ENCODE peak calls at places on chromosomes 1 and 21, in five cellular contexts. G, S, I, X and M are unnamed samples.

GRCh38 chr1:4144349-4144971 is 244.4 kb upstream of the C1orf174 start:
- DNase-seq in S (no peak), X (no peak), G (no peak), I (no peak), M (no peak)

GRCh38 chr1:2382621-2383361 is 8.6 kb downstream of the MORN1 start:
- DNase-seq in X (peak; percentile 60), S (no peak), G (peak; percentile 89), I (peak; percentile 26), M (no peak)

GRCh38 chr1:7705048-7705907 is 65.8 kb upstream of the VAMP3 start:
- DNase-seq in I (no peak), X (no peak), S (no peak), G (peak; percentile 93), M (peak; percentile 13)

GRCh38 chr1:182877842-182878241 is 38.7 kb downstream of the DHX9 start:
- DNase-seq in X (no peak), G (peak; percentile 5), I (no peak), S (no peak), M (no peak)

GRCh38 chr1:17531682-17532487 is 7.6 kb upstream of the ARHGEF10L start:
- DNase-seq in S (no peak), X (no peak), G (peak; percentile 66), I (peak; percentile 69), M (peak; percentile 80)

GRCh38 chr1:117046781-117047180 is 13.3 kb upstream of the TTF2 start:
- DNase-seq in X (no peak), I (no peak), G (no peak), S (no peak), M (no peak)

GRCh38 chr21:36966846-36967657 is 583 bp upstream of the HLCS start:
- DNase-seq in S (no peak), X (no peak), G (no peak), I (no peak), M (no peak)

GRCh38 chr1:19619697-19620384 is 24.3 kb upstream of the NBL1 start:
- DNase-seq in G (no peak), I (no peak), X (no peak), S (no peak), M (no peak)

GRCh38 chr1:242196914-242197313 is 198.0 kb upstream of the MAP1LC3C start:
- DNase-seq in S (no peak), X (no peak), G (peak; percentile 17), I (no peak), M (no peak)

GRCh38 chr1:77846966-77847365 is 41.5 kb upstream of the NEXN start:
- DNase-seq in X (no peak), G (no peak), S (no peak), I (no peak), M (no peak)

GRCh38 chr1:219657186-219657585 is 44.3 kb upstream of the ZC3H11B start:
- DNase-seq in I (no peak), S (no peak), G (no peak), X (no peak), M (no peak)

GRCh38 chr1:52057245-52057644 is 1.1 kb downstream of the BTF3L4 start:
- DNase-seq in I (no peak), X (no peak), S (no peak), G (no peak), M (no peak)

GRCh38 chr1:10415211-10415930 is 14.9 kb upstream of the CENPS start:
- DNase-seq in X (peak; percentile 72), S (no peak), I (no peak), G (no peak), M (no peak)

GRCh38 chr1:248841702-248842395 is 3.8 kb downstream of the ZNF672 start:
- DNase-seq in S (no peak), G (no peak), I (no peak), X (no peak), M (no peak)

GRCh38 chr1:42176902-42177519 is 12.5 kb upstream of the GUCA2A start:
- DNase-seq in S (no peak), I (no peak), X (peak; percentile 66), G (no peak), M (peak; percentile 55)

GRCh38 chr1:6960291-6960758 is 175.1 kb downstream of the CAMTA1 start:
- DNase-seq in G (no peak), I (no peak), X (no peak), S (no peak), M (peak; percentile 41)

GRCh38 chr1:176119549-176119948 is 87.5 kb downstream of the COP1 start:
- DNase-seq in X (no peak), S (no peak), G (no peak), I (peak; percentile 6), M (no peak)

GRCh38 chr1:24077278-24077978 is 34.5 kb downstream of the MYOM3 start:
- DNase-seq in S (no peak), X (no peak), I (no peak), G (no peak), M (no peak)

GRCh38 chr1:13749543-13750307 is 49.7 kb downstream of the PRDM2 start:
- DNase-seq in X (no peak), G (peak; percentile 95), S (peak; percentile 92), I (no peak), M (no peak)

GRCh38 chr1:244012232-244012631 is 38.9 kb upstream of the ZBTB18 start:
- DNase-seq in S (no peak), I (no peak), G (no peak), X (no peak), M (peak; percentile 8)

GRCh38 chr1:244150071-244150470 is 99.0 kb downstream of the ZBTB18 start:
- DNase-seq in S (no peak), X (no peak), I (no peak), G (no peak), M (no peak)

GRCh38 chr1:223713546-223714420 is 1.4 kb downstream of the CAPN2 start:
- DNase-seq in I (peak; percentile 66), S (no peak), G (no peak), X (peak; percentile 57), M (no peak)

GRCh38 chr1:181506563-181507353 is 23.4 kb downstream of the CACNA1E start:
- DNase-seq in S (no peak), G (no peak), X (no peak), I (no peak), M (no peak)

GRCh38 chr1:117612517-117613248 is 6.8 kb downstream of the TENT5C start:
- DNase-seq in G (no peak), I (peak; percentile 36), X (peak; percentile 70), S (no peak), M (no peak)

GRCh38 chr1:163664706-163665321 is 343.1 kb downstream of the NUF2 start:
- DNase-seq in G (peak; percentile 6), S (no peak), X (no peak), I (no peak), M (no peak)

GRCh38 chr1:34268311-34269042 is 91.8 kb downstream of the C1orf94 start:
- DNase-seq in G (no peak), I (no peak), X (no peak), S (peak; percentile 62), M (no peak)

GRCh38 chr21:44647222-44647552 is 973 bp downstream of the KRTAP10-11 start:
- DNase-seq in S (peak; percentile 68), G (peak; percentile 64), I (no peak), X (no peak), M (no peak)

GRCh38 chr1:3702990-3703728 is 49.1 kb upstream of the CCDC27 start:
- DNase-seq in S (no peak), X (no peak), G (peak; percentile 65), I (no peak), M (peak; percentile 46)

GRCh38 chr1:43358121-43358745 is 548 bp upstream of the CDC20 start:
- DNase-seq in I (peak; percentile 49), G (peak; percentile 97), S (no peak), X (peak; percentile 64), M (no peak)
- TF ChIP-seq POLR2A in I (peak; percentile 85), G (peak; percentile 56), S (peak; percentile 21), X (peak; percentile 82), M (no peak)

GRCh38 chr1:56580771-56581170 is 1.4 kb upstream of the PLPP3 start:
- DNase-seq in S (no peak), X (no peak), I (no peak), G (no peak), M (no peak)

GRCh38 chr1:56576880-56577858 is 2.2 kb downstream of the PLPP3 start:
- DNase-seq in I (peak; percentile 21), G (no peak), S (no peak), X (no peak), M (no peak)

GRCh38 chr1:56578664-56578962 is 750 bp downstream of the PLPP3 start:
- DNase-seq in G (peak; percentile 90), X (no peak), S (no peak), I (no peak), M (no peak)

GRCh38 chr1:56577859-56578663 is 1.3 kb downstream of the PLPP3 start:
- DNase-seq in G (peak; percentile 81), I (no peak), X (no peak), S (no peak), M (peak; percentile 87)

DNA sequence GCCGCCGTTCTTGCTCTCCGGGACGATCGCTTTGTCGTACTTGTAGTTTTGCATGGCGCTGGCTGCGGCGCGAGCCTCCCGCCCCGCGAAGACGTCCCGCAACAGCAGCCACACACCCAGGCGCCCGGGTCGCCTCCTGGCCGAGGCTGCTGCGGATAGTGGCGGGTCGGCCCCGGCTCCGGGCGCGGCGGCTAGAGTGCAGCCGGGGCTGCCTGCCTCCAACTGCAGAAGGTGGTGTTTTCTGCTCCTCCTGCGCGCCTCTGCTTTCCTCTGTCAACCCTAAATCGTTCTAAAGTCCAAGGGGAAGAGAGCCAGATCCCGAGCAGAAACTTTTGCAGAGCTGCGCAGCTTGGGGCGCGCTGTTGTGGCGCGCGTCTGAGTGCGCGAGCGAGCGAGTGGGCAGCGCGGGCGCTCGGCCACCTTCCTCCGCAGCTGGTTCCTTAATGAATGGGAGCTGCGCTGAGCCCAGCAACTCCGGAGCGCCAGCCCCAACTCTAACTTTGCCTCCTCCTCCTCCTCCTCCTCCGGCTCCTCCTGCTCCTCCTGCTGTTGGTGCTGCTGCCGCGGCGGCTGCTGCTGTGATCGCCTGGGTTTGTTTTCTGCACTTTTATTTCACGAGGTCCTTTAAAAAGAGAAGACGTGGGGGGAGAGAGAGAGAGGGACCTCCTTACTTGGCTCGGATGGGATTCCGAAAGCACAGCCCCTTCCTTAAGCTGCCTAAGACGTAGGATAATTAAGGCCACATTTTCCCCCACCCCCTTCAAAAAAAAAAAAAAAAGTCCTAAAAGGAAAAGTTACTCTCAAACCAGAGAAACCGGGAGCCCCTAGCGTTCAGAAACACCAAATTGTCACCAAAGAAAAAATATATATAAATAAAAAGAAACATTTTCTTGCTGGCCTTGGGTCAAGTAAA is at the start of gene PLPP3:
- DNase-seq in G (peak; percentile 93), X (peak; percentile 15), S (peak; percentile 98), I (peak; percentile 66), M (peak; percentile 89)
- TF ChIP-seq POLR2AphosphoS5 in G (peak; percentile 90), X (no peak), S (peak; percentile 92), I (peak; percentile 79), M (peak; percentile 78)

GRCh38 chr1:70354332-70355110 is at the start of gene ANKRD13C:
- DNase-seq in S (peak; percentile 98), G (peak; percentile 92), X (peak; percentile 91), I (peak; percentile 92), M (peak; percentile 95)
- TF ChIP-seq POLR2A in S (peak; percentile 60), G (peak; percentile 88), X (peak; percentile 97), I (peak; percentile 86), M (peak; percentile 83)

GRCh38 chr1:234874291-234875288 is 254.0 kb downstream of the TOMM20 start:
- DNase-seq in I (no peak), G (no peak), S (no peak), X (peak; percentile 73), M (no peak)

GRCh38 chr1:234877761-234878160 is 250.9 kb downstream of the TOMM20 start:
- DNase-seq in G (no peak), S (no peak), I (no peak), X (no peak), M (no peak)

GRCh38 chr1:234875328-234875952 is 253.2 kb downstream of the TOMM20 start:
- DNase-seq in S (no peak), X (peak; percentile 29), I (no peak), G (peak; percentile 62), M (peak; percentile 58)

GRCh38 chr1:234878288-234878687 is 250.3 kb downstream of the TOMM20 start:
- DNase-seq in S (no peak), G (peak; percentile 61), I (no peak), X (no peak), M (no peak)

GRCh38 chr1:234875953-234876814 is 252.5 kb downstream of the TOMM20 start:
- DNase-seq in X (peak; percentile 94), S (no peak), G (peak; percentile 67), I (no peak), M (no peak)
- TF ChIP-seq POLR2AphosphoS5 in X (peak; percentile 99), S (no peak), G (peak; percentile 57), I (no peak), M (no peak)